ENCODE peak calls at places on chromosomes 13 and 19, in seven cellular contexts. M is psoas muscle, Y is A549, T is fibroblast of lung, K is endothelial cell of umbilical vein, H is PC-3, V is neural progenitor cell. W is an unnamed sample.

GRCh38 chr19:29770653-29771052 is 41.1 kb upstream of the CCNE1 start:
- DNase-seq in K (no peak), M (no peak), Y (no peak), V (no peak), H (no peak), T (no peak), W (no peak)

GRCh38 chr13:43042410-43042921 is 19.1 kb downstream of the DNAJC15 start:
- DNase-seq in T (no peak), K (no peak), V (no peak), Y (no peak), H (no peak), M (no peak), W (no peak)

GRCh38 chr13:91805605-91806004 is 407.2 kb downstream of the GPC5 start:
- DNase-seq in H (peak), T (no peak), Y (no peak), V (no peak), M (no peak), K (peak), W (no peak)

GRCh38 chr13:30739646-30740642 is 4.6 kb downstream of the ALOX5AP start:
- DNase-seq in K (peak), V (peak), Y (peak), T (peak), M (no peak), H (peak), W (no peak)

GRCh38 chr13:67048793-67049150 is 181.4 kb downstream of the PCDH9 start:
- DNase-seq in T (peak), Y (no peak), V (no peak), K (no peak), H (no peak), M (no peak), W (no peak)

GRCh38 chr13:30142502-30143211 is 164.7 kb downstream of the KATNAL1 start:
- DNase-seq in Y (peak), H (peak), V (no peak), M (peak), K (peak), T (peak), W (no peak)

GRCh38 chr13:21371011-21371410 is 88.1 kb downstream of the ZDHHC20 start:
- DNase-seq in V (no peak), M (no peak), Y (no peak), K (no peak), T (no peak), H (no peak), W (no peak)

GRCh38 chr13:102580552-102581169 is 16.1 kb upstream of the TPP2 start:
- DNase-seq in K (peak), H (peak), V (peak), T (peak), Y (peak), M (no peak), W (no peak)

GRCh38 chr19:18006895-18007604 is 920 bp upstream of the ARRDC2 start:
- DNase-seq in M (peak), Y (peak), H (peak), V (peak), K (peak), T (peak), W (peak)

GRCh38 chr13:114319441-114319871 is 5.2 kb downstream of the CHAMP1 start:
- DNase-seq in T (peak), Y (no peak), V (no peak), K (no peak), H (peak), M (no peak), W (no peak)

GRCh38 chr19:6970478-6970877 is 50.8 kb downstream of the MBD3L2B start:
- DNase-seq in K (no peak), M (no peak), T (no peak), Y (peak), H (no peak), V (no peak), W (no peak)

GRCh38 chr13:51995677-51996551 is 15.3 kb downstream of the ATP7B start:
- DNase-seq in T (peak), H (no peak), M (no peak), V (peak), K (peak), Y (no peak), W (no peak)

GRCh38 chr13:98742961-98743360 is 9.5 kb downstream of the SLC15A1 start:
- DNase-seq in Y (no peak), T (no peak), M (no peak), V (no peak), K (no peak), H (no peak), W (no peak)

GRCh38 chr19:9818734-9819589 is at the start of gene FBXL12:
- DNase-seq in K (peak), T (peak), V (peak), H (peak), M (peak), Y (peak), W (peak)

GRCh38 chr19:28556371-28556770 is 656.6 kb downstream of the UQCRFS1 start:
- DNase-seq in Y (no peak), M (no peak), V (no peak), H (no peak), T (no peak), K (no peak), W (no peak)

GRCh38 chr13:79604752-79605151 is 123.8 kb downstream of the NDFIP2 start:
- DNase-seq in V (no peak), T (no peak), K (peak), H (no peak), M (no peak), Y (no peak), W (no peak)

GRCh38 chr19:1853295-1854031 is 5.2 kb upstream of the REXO1 start:
- DNase-seq in M (peak), T (peak), V (peak), Y (peak), H (peak), K (peak), W (peak)

GRCh38 chr19:2122251-2122650 is 25.5 kb downstream of the IZUMO4 start:
- DNase-seq in T (no peak), Y (no peak), V (no peak), M (no peak), H (no peak), K (no peak), W (no peak)

GRCh38 chr19:43984687-43985000 is 656 bp downstream of the ZNF155 start:
- DNase-seq in V (no peak), M (no peak), T (no peak), K (no peak), Y (no peak), H (no peak), W (no peak)

GRCh38 chr13:52809310-52809769 is 39.1 kb downstream of the PCDH8 start:
- DNase-seq in V (peak), K (peak), T (peak), Y (peak), H (peak), M (no peak), W (no peak)

GRCh38 chr19:18496167-18496979 is 25.5 kb downstream of the ELL start:
- DNase-seq in T (peak), Y (peak), V (no peak), M (no peak), K (no peak), H (peak), W (no peak)

GRCh38 chr13:79108914-79109643 is 297.0 kb downstream of the RBM26 start:
- DNase-seq in Y (no peak), T (no peak), K (no peak), M (no peak), H (no peak), V (no peak), W (no peak)

GRCh38 chr19:58385313-58386165 is 1.5 kb upstream of the RPS5 start:
- DNase-seq in H (no peak), Y (no peak), M (peak), T (no peak), K (no peak), V (no peak), W (no peak)

GRCh38 chr13:98810746-98811145 is 58.3 kb upstream of the SLC15A1 start:
- DNase-seq in V (no peak), M (no peak), K (no peak), H (no peak), Y (no peak), T (no peak), W (no peak)

GRCh38 chr19:29509456-29509855 is 16.3 kb upstream of the VSTM2B start:
- DNase-seq in K (no peak), H (no peak), Y (no peak), M (no peak), V (no peak), T (no peak), W (no peak)

GRCh38 chr13:52085416-52085815 is 43.5 kb downstream of the NEK5 start:
- DNase-seq in H (no peak), K (no peak), T (peak), V (no peak), M (no peak), Y (no peak), W (no peak)

GRCh38 chr13:85261757-85262346 is 537.4 kb downstream of the SLITRK6 start:
- DNase-seq in M (no peak), H (peak), V (no peak), T (no peak), K (peak), Y (no peak), W (no peak)

GRCh38 chr13:89554801-89555200 is 1792.7 kb upstream of the MIR17HG start:
- DNase-seq in T (peak), H (peak), M (no peak), K (no peak), Y (no peak), V (no peak), W (no peak)

GRCh38 chr19:34364830-34365462 is at the start of gene GPI:
- DNase-seq in T (peak), H (peak), Y (peak), V (peak), M (peak), K (peak), W (peak)

GRCh38 chr13:101527130-101527529 is 74.7 kb downstream of the ITGBL1 start:
- DNase-seq in V (no peak), H (peak), M (no peak), T (no peak), K (no peak), Y (no peak), W (no peak)

GRCh38 chr13:112978561-112979405 is 9.8 kb downstream of the MCF2L start:
- DNase-seq in V (no peak), T (no peak), Y (no peak), K (no peak), M (no peak), H (no peak), W (no peak)

GRCh38 chr19:8361921-8362793 is 1.8 kb upstream of the ANGPTL4 start:
- DNase-seq in V (no peak), Y (peak), H (peak), M (peak), K (peak), T (peak), W (peak)

GRCh38 chr19:23071087-23071511 is 45.7 kb upstream of the ZNF730 start:
- DNase-seq in Y (no peak), V (no peak), H (no peak), T (peak), M (no peak), K (no peak), W (peak)

GRCh38 chr19:29622191-29623070 is 16.3 kb downstream of the POP4 start:
- DNase-seq in V (peak), M (peak), T (no peak), K (no peak), H (peak), Y (no peak), W (no peak)

GRCh38 chr13:25890671-25891212 is 161.1 kb downstream of the SHISA2 start:
- DNase-seq in M (no peak), Y (no peak), K (no peak), V (no peak), H (no peak), T (no peak), W (no peak)

GRCh38 chr19:993831-994393 is 6.3 kb upstream of the GRIN3B start:
- DNase-seq in M (no peak), Y (no peak), H (no peak), K (no peak), V (no peak), T (no peak), W (no peak)

GRCh38 chr19:29945433-29945832 is 3.4 kb downstream of the URI1 start:
- DNase-seq in H (no peak), V (no peak), M (no peak), T (no peak), Y (no peak), K (no peak), W (no peak)

GRCh38 chr19:3073931-3074595 is 11.8 kb upstream of the TLE5 start:
- DNase-seq in K (no peak), Y (no peak), T (no peak), V (no peak), M (no peak), H (no peak), W (no peak)

GRCh38 chr13:95256086-95256485 is 45.2 kb downstream of the ABCC4 start:
- DNase-seq in T (peak), K (peak), H (peak), V (no peak), Y (peak), M (no peak), W (no peak)

GRCh38 chr13:71260246-71260645 is 606.8 kb downstream of the DACH1 start:
- DNase-seq in K (peak), V (no peak), T (no peak), M (no peak), H (no peak), Y (no peak), W (no peak)

DNA sequence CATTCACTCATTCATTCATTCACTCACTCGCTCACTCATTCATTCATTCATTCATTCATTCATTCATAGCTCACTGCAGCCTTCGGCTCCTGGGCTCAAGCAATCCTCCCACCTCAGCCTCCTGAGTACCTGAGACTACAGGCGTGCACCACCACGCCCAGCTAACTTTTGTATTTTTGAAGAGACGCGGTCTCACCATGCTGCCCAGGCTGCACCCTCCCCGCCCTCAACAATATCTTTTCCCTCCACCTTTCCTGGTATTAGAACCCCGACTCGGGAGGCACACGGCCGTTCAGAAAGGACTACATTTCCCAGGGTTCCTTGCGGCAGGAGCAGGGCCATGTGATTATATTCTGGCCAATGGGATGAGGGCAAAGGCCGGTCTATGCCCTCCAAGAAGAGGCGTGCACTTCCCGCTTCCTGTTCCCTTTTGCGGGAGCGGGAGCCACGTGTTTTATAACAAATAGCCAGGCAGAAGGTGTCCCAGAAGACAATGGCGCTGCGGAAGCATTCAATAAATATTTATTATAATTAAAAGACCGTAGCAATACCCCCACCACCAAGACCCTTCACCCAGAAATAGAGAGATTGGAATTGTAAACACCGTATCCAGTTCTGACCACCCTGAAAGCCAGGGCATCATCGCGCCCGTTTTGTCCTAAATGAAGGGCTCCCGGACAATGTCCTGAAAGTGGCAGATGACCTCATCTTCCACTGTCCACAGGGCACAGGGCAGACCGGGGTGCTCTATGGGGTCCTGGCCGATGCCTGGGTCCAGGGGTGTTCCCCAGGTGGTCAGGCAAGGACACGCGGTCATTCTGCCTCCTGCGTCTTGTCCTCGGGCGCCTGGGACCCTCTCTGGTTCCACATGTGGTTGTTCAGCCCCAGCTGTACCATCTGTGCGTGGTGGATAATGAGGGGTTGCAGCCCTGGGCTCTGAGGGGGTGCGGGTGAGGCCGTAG is 15.8 kb downstream of the TICAM1 start:
- DNase-seq in K (peak), Y (peak), T (peak), M (peak), H (peak), V (peak), W (peak)
- H3K4me3 ChIP-seq in K (peak), Y (no peak), T (no peak), M (peak), H (peak), V (peak), W (no peak)

GRCh38 chr13:28478127-28478526 is 16.8 kb downstream of the FLT1 start:
- DNase-seq in H (no peak), M (no peak), K (no peak), Y (no peak), V (no peak), T (peak), W (no peak)

GRCh38 chr13:28477709-28477973 is 17.3 kb downstream of the FLT1 start:
- DNase-seq in M (no peak), V (no peak), Y (no peak), K (no peak), H (no peak), T (no peak), W (no peak)

GRCh38 chr13:28476919-28477708 is 17.8 kb downstream of the FLT1 start:
- DNase-seq in H (no peak), Y (no peak), K (no peak), M (no peak), V (no peak), T (no peak), W (no peak)

GRCh38 chr13:28474491-28475134 is 20.3 kb downstream of the FLT1 start:
- DNase-seq in K (no peak), Y (no peak), H (no peak), M (no peak), T (no peak), V (no peak), W (no peak)

GRCh38 chr13:28475916-28476725 is 18.8 kb downstream of the FLT1 start:
- DNase-seq in H (peak), Y (peak), K (peak), V (no peak), M (no peak), T (peak), W (no peak)
- H3K4me3 ChIP-seq in H (no peak), Y (no peak), K (no peak), V (no peak), M (no peak), T (no peak), W (no peak)

GRCh38 chr19:38975861-38976271 is 324 bp upstream of the FBXO17 start:
- DNase-seq in K (peak), M (no peak), T (peak), V (peak), H (no peak), Y (peak), W (no peak)
- H3K4me3 ChIP-seq in K (peak), M (peak), T (peak), V (peak), H (no peak), Y (peak), W (peak)

GRCh38 chr19:13987101-13987890 is 18.8 kb downstream of the RFX1 start:
- DNase-seq in K (peak), T (no peak), H (no peak), Y (no peak), V (no peak), M (peak), W (no peak)
- H3K4me3 ChIP-seq in K (no peak), T (no peak), H (no peak), Y (no peak), V (no peak), M (peak), W (peak)

DNA sequence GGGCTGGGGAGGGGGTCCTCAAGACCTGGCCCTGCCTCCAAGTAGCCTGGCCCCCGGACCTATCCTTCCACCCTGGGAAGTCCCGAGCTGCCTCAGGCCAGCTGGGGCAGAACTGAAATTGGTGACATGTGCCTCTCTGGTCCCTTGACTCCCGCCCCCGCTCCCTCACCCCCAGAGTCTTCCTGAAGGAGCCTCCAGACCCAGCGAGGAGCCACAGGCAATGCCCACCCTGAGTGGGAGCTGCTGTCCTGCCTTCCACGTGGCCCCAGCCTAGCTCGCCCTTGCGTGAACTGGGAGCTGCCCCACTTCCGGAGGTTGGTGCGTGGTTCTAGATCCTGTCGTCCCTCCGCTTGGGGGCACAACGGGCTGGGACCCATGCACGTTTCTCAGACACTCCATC is 34.6 kb downstream of the CEBPA start:
- DNase-seq in T (no peak), K (no peak), V (no peak), M (no peak), H (no peak), Y (no peak), W (no peak)
- H3K4me3 ChIP-seq in T (no peak), K (no peak), V (no peak), M (no peak), H (no peak), Y (no peak), W (no peak)

GRCh38 chr13:65631078-65631477 is 1599.1 kb downstream of the PCDH9 start:
- DNase-seq in M (no peak), V (no peak), T (no peak), Y (no peak), K (no peak), H (no peak), W (no peak)
- H3K4me3 ChIP-seq in M (no peak), V (no peak), T (no peak), Y (no peak), K (no peak), H (no peak), W (no peak)

GRCh38 chr13:34894756-34895155 is 47.3 kb upstream of the NBEA start:
- DNase-seq in H (no peak), T (no peak), M (no peak), V (no peak), Y (no peak), K (no peak), W (no peak)

GRCh38 chr13:34897220-34897619 is 44.9 kb upstream of the NBEA start:
- DNase-seq in H (peak), Y (no peak), T (no peak), M (no peak), V (no peak), K (no peak), W (no peak)

GRCh38 chr13:34901577-34901976 is 40.5 kb upstream of the NBEA start:
- DNase-seq in V (no peak), M (no peak), T (no peak), K (no peak), H (no peak), Y (no peak), W (no peak)

GRCh38 chr13:34899888-34900287 is 42.2 kb upstream of the NBEA start:
- DNase-seq in Y (no peak), V (no peak), T (no peak), K (no peak), M (no peak), H (no peak), W (no peak)

GRCh38 chr13:34900288-34900739 is 41.8 kb upstream of the NBEA start:
- DNase-seq in V (peak), K (no peak), M (no peak), T (no peak), H (no peak), Y (no peak), W (no peak)
- H3K4me3 ChIP-seq in V (no peak), K (no peak), M (no peak), T (no peak), H (no peak), Y (no peak), W (no peak)

GRCh38 chr13:45051315-45051714 is 62.0 kb downstream of the GPALPP1 start:
- DNase-seq in H (no peak), V (no peak), T (no peak), Y (no peak), M (no peak), K (no peak), W (no peak)

GRCh38 chr13:45055198-45055901 is 65.0 kb upstream of the GTF2F2 start:
- DNase-seq in H (peak), K (peak), Y (peak), T (peak), M (no peak), V (no peak), W (no peak)

GRCh38 chr13:45060062-45060461 is 60.2 kb upstream of the GTF2F2 start:
- DNase-seq in Y (no peak), H (no peak), V (no peak), K (no peak), M (no peak), T (no peak), W (no peak)

GRCh38 chr13:45055902-45056648 is 64.2 kb upstream of the GTF2F2 start:
- DNase-seq in T (peak), K (no peak), H (peak), V (peak), Y (no peak), M (no peak), W (no peak)
- H3K4me3 ChIP-seq in T (no peak), K (no peak), H (peak), V (no peak), Y (no peak), M (no peak), W (no peak)

W was measured in ascending aorta.